ENCODE peak calls at places on chromosomes 3 and 15, in seven cellular contexts. P, F, T, Y, N, L and H are unnamed samples.
A peak's percentile ranks its signal among the peaks of the same experiment; 100 is the strongest.

GRCh38 chr15:88954431-88955277 is 41.5 kb upstream of the MFGE8 start:
- DNase-seq in N (no peak), Y (no peak), T (no peak), L (peak; percentile 67), P (no peak), F (no peak), H (peak; percentile 59)

GRCh38 chr3:60281970-60282369 is 969.3 kb downstream of the FHIT start:
- DNase-seq in N (no peak), F (no peak), Y (no peak), L (no peak), T (no peak), P (no peak), H (no peak)

GRCh38 chr15:64137226-64137833 is 14.2 kb upstream of the SNX22 start:
- DNase-seq in F (no peak), L (no peak), Y (no peak), T (no peak), P (no peak), N (no peak), H (no peak)

GRCh38 chr15:73914145-73914544 is 12.1 kb upstream of the LOXL1 start:
- DNase-seq in N (no peak), L (no peak), F (no peak), Y (peak; percentile 13), P (no peak), T (no peak), H (no peak)

GRCh38 chr3:95280711-95281352 is 1218.0 kb downstream of the NSUN3 start:
- DNase-seq in T (no peak), L (no peak), P (no peak), N (no peak), F (no peak), Y (no peak), H (no peak)

GRCh38 chr3:72872183-72872582 is 15.7 kb upstream of the GXYLT2 start:
- DNase-seq in Y (no peak), L (no peak), T (no peak), F (peak; percentile 69), N (no peak), P (no peak), H (no peak)

GRCh38 chr3:123834631-123835030 is 49.5 kb downstream of the MYLK start:
- DNase-seq in Y (no peak), T (no peak), N (no peak), F (peak; percentile 98), L (no peak), P (no peak), H (no peak)

GRCh38 chr3:6771171-6771570 is 89.7 kb upstream of the GRM7 start:
- DNase-seq in N (no peak), F (no peak), L (no peak), P (no peak), T (no peak), Y (no peak), H (no peak)

GRCh38 chr3:108130705-108131104 is 39.9 kb upstream of the CD47 start:
- DNase-seq in Y (no peak), P (no peak), T (no peak), F (peak; percentile 53), N (no peak), L (no peak), H (no peak)

GRCh38 chr15:90617668-90618097 is 88.0 kb downstream of the CRTC3 start:
- DNase-seq in P (peak; percentile 56), T (no peak), F (no peak), Y (no peak), L (no peak), N (no peak), H (no peak)

GRCh38 chr3:160400048-160400630 is 689 bp downstream of the SMC4 start:
- DNase-seq in P (peak; percentile 61), F (peak; percentile 48), N (no peak), Y (peak; percentile 68), T (peak; percentile 62), L (peak; percentile 88), H (peak; percentile 40)

GRCh38 chr3:38136272-38136806 is 588 bp downstream of the ACAA1 start:
- DNase-seq in F (no peak), N (no peak), T (peak; percentile 51), P (peak; percentile 68), L (no peak), Y (peak; percentile 69), H (no peak)

GRCh38 chr3:106552401-106553043 is 683.7 kb upstream of the CBLB start:
- DNase-seq in N (no peak), P (no peak), L (no peak), F (no peak), T (no peak), Y (no peak), H (no peak)

GRCh38 chr3:189360291-189360690 is 188.5 kb downstream of the TPRG1 start:
- DNase-seq in N (no peak), P (no peak), Y (no peak), L (no peak), T (no peak), F (peak; percentile 54), H (no peak)

GRCh38 chr15:63089260-63090043 is 32.2 kb upstream of the LACTB start:
- DNase-seq in T (no peak), P (no peak), F (peak; percentile 94), N (no peak), L (no peak), Y (no peak), H (peak; percentile 41)

GRCh38 chr3:43379343-43379742 is 93.0 kb downstream of the SNRK start:
- DNase-seq in P (no peak), N (no peak), T (no peak), Y (no peak), L (no peak), F (peak; percentile 76), H (no peak)

GRCh38 chr3:168384990-168385389 is 289.3 kb upstream of the GOLIM4 start:
- DNase-seq in Y (no peak), L (no peak), T (no peak), F (no peak), N (no peak), P (no peak), H (no peak)

GRCh38 chr3:184380210-184380626 is 364 bp downstream of the CHRD start:
- DNase-seq in N (no peak), T (no peak), P (peak; percentile 86), F (peak; percentile 12), L (no peak), Y (peak; percentile 66), H (peak; percentile 72)

GRCh38 chr3:136728918-136729317 is 23.3 kb downstream of the STAG1 start:
- DNase-seq in F (peak; percentile 85), P (no peak), Y (no peak), T (no peak), L (no peak), N (no peak), H (no peak)

GRCh38 chr3:11136871-11137626 is 17.2 kb upstream of the HRH1 start:
- DNase-seq in F (peak; percentile 100), Y (no peak), L (peak; percentile 99), N (peak; percentile 100), P (peak; percentile 50), T (no peak), H (no peak)

GRCh38 chr3:159499031-159499793 is 489.4 kb upstream of the IL12A start:
- DNase-seq in P (no peak), Y (no peak), N (no peak), F (peak; percentile 48), L (no peak), T (no peak), H (no peak)

GRCh38 chr3:53798144-53798543 is 48.1 kb downstream of the CHDH start:
- DNase-seq in P (no peak), N (no peak), L (no peak), F (no peak), Y (no peak), T (no peak), H (no peak)
- H3K27me3 ChIP-seq in P (no peaks in the 10 kb centered on the region), N (no peaks in the 10 kb centered on the region), L (no peaks in the 10 kb centered on the region), F (peaks cover 2% of the 10 kb centered on the region), Y (no peaks in the 10 kb centered on the region), T (no peaks in the 10 kb centered on the region), H (no peaks in the 10 kb centered on the region)

DNA sequence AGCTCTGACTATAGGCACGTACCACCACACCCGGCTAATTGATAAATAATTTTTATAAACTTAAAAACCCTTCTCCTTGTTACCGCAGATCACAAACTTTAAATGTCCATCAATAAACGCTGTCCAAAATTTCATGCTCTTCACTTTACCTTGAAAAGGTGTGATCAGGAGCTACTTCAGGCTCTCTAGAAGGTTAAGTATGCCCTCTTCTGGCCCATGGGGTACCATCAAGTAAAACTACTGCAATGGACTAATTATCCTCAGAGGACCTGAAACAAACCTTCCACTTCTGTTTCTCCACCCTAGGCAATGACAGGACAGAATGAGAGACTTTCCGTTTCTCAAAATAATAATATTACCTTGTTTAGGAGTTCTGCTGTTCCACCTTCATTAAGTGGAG is 9.2 kb downstream of the LZTFL1 start:
- DNase-seq in N (peak; percentile 21), L (no peak), T (no peak), Y (no peak), F (no peak), P (no peak), H (no peak)
- TF ChIP-seq CTCF in N (peak; percentile 73), L (no peak), T (no peak), Y (no peak), F (no peak), P (no peak), H (peak; percentile 57)

GRCh38 chr3:112093180-112093522 is 7.0 kb downstream of the C3orf52 start:
- DNase-seq in T (no peak), Y (no peak), N (no peak), F (no peak), L (no peak), P (no peak), H (no peak)

GRCh38 chr3:112088944-112089343 is 2.8 kb downstream of the C3orf52 start:
- DNase-seq in P (no peak), T (no peak), N (no peak), F (no peak), Y (no peak), L (no peak), H (no peak)

GRCh38 chr3:112092439-112093179 is 6.4 kb downstream of the C3orf52 start:
- DNase-seq in F (peak; percentile 67), T (no peak), N (no peak), P (no peak), Y (no peak), L (no peak), H (no peak)

GRCh38 chr3:112089956-112090898 is 4.0 kb downstream of the C3orf52 start:
- DNase-seq in P (no peak), T (no peak), Y (no peak), N (no peak), F (no peak), L (no peak), H (no peak)

GRCh38 chr3:112090899-112091586 is 4.9 kb downstream of the C3orf52 start:
- DNase-seq in N (no peak), P (no peak), F (no peak), Y (no peak), T (no peak), L (no peak), H (no peak)
- H3K27ac ChIP-seq in N (no peak overlapping the region), P (no peak overlapping the region), F (no peak overlapping the region), Y (no peak overlapping the region), T (no peak overlapping the region), L (no peak overlapping the region), H (no peak overlapping the region)

GRCh38 chr3:45145681-45146614 is at the start of gene CDCP1:
- DNase-seq in F (no peak), L (no peak), T (no peak), N (no peak), Y (peak; percentile 64), P (no peak), H (no peak)

GRCh38 chr3:45148921-45149320 is 2.7 kb upstream of the CDCP1 start:
- DNase-seq in Y (no peak), P (no peak), F (no peak), N (no peak), T (no peak), L (no peak), H (no peak)

GRCh38 chr3:45143673-45144670 is 2.2 kb downstream of the CDCP1 start:
- DNase-seq in F (peak; percentile 71), N (no peak), L (no peak), Y (no peak), P (no peak), T (no peak), H (no peak)

GRCh38 chr3:45140392-45140791 is 5.8 kb downstream of the CDCP1 start:
- DNase-seq in P (no peak), T (no peak), L (no peak), F (peak; percentile 65), Y (no peak), N (no peak), H (no peak)

GRCh38 chr3:45145223-45145622 is 955 bp downstream of the CDCP1 start:
- DNase-seq in Y (no peak), F (no peak), T (no peak), P (no peak), L (no peak), N (no peak), H (no peak)
- H3K27me3 ChIP-seq in Y (peaks cover 23% of the 10 kb centered on the region), F (peaks cover 4% of the 10 kb centered on the region), T (peaks cover 18% of the 10 kb centered on the region), P (no peaks in the 10 kb centered on the region), L (no peaks in the 10 kb centered on the region), N (no peaks in the 10 kb centered on the region), H (peaks cover 74% of the 10 kb centered on the region)